ENCODE peak calls at places on chromosomes 3 and 15, in nine cellular contexts. P, M, G, T, O, L, S, Z and C are unnamed samples.

GRCh38 chr3:118802325-118803095 is 232.1 kb downstream of the IGSF11 start:
- DNase-seq in P (no peak), M (no peak), G (no peak), T (no peak), O (no peak), L (no peak), S (no peak), Z (no peak), C (no peak)

GRCh38 chr3:72171461-72171860 is 386.5 kb upstream of the PROK2 start:
- DNase-seq in P (no peak), M (no peak), G (no peak), T (peak), O (peak), L (no peak), S (peak), Z (no peak), C (peak)

GRCh38 chr15:40754574-40754882 is 526 bp downstream of the RMDN3 start:
- DNase-seq in P (no peak), M (peak), G (no peak), T (peak), O (no peak), L (no peak), S (peak), Z (no peak), C (peak)

GRCh38 chr15:39232512-39232911 is 348.4 kb upstream of the THBS1 start:
- DNase-seq in P (no peak), M (peak), G (no peak), T (no peak), O (peak), L (no peak), S (no peak), Z (peak), C (no peak)

GRCh38 chr15:64099379-64099778 is 3.6 kb downstream of the SNX1 start:
- DNase-seq in P (no peak), M (no peak), G (no peak), T (no peak), O (no peak), L (no peak), S (no peak), Z (no peak), C (no peak)

GRCh38 chr3:142586803-142587406 is 8.4 kb upstream of the ATR start:
- DNase-seq in P (peak), M (peak), G (no peak), T (peak), O (peak), L (no peak), S (peak), Z (peak), C (peak)

GRCh38 chr3:155426524-155427230 is 133.2 kb upstream of the STRIT1 start:
- DNase-seq in P (no peak), M (no peak), G (no peak), T (no peak), O (peak), L (no peak), S (no peak), Z (no peak), C (no peak)

GRCh38 chr15:73388256-73388781 is 19.6 kb upstream of the HCN4 start:
- DNase-seq in P (no peak), M (peak), G (no peak), T (no peak), O (peak), L (no peak), S (no peak), Z (no peak), C (no peak)

GRCh38 chr3:102113421-102114041 is 264.2 kb downstream of the NFKBIZ start:
- DNase-seq in P (no peak), M (no peak), G (no peak), T (no peak), O (no peak), L (no peak), S (no peak), Z (no peak), C (no peak)

GRCh38 chr3:147298511-147298982 is 107.8 kb downstream of the ZIC4 start:
- DNase-seq in P (no peak), M (peak), G (no peak), T (no peak), O (peak), L (no peak), S (no peak), Z (peak), C (no peak)

GRCh38 chr15:48334260-48334659 is 3.0 kb downstream of the DUT start:
- DNase-seq in P (no peak), M (no peak), G (no peak), T (no peak), O (no peak), L (no peak), S (no peak), Z (no peak), C (no peak)

GRCh38 chr3:187080799-187081450 is 58.4 kb downstream of the RPL39L start:
- DNase-seq in P (no peak), M (no peak), G (no peak), T (no peak), O (no peak), L (no peak), S (no peak), Z (no peak), C (no peak)

GRCh38 chr3:139533781-139534443 is 5.6 kb downstream of the RBP1 start:
- DNase-seq in P (peak), M (peak), G (no peak), T (no peak), O (peak), L (no peak), S (peak), Z (no peak), C (peak)

GRCh38 chr3:182911782-182912111 is 68.6 kb downstream of the DCUN1D1 start:
- DNase-seq in P (no peak), M (no peak), G (no peak), T (no peak), O (peak), L (no peak), S (no peak), Z (no peak), C (no peak)

GRCh38 chr3:36707623-36708409 is 56.5 kb downstream of the DCLK3 start:
- DNase-seq in P (peak), M (peak), G (no peak), T (no peak), O (peak), L (no peak), S (peak), Z (no peak), C (peak)

GRCh38 chr15:85709250-85709649 is 85.5 kb downstream of the KLHL25 start:
- DNase-seq in P (peak), M (no peak), G (no peak), T (no peak), O (no peak), L (no peak), S (no peak), Z (no peak), C (no peak)

GRCh38 chr3:183488343-183488742 is 59.9 kb upstream of the MCF2L2 start:
- DNase-seq in P (no peak), M (no peak), G (no peak), T (no peak), O (no peak), L (no peak), S (no peak), Z (no peak), C (no peak)

GRCh38 chr3:47260605-47261004 is 22.0 kb downstream of the KIF9 start:
- DNase-seq in P (no peak), M (no peak), G (no peak), T (no peak), O (no peak), L (no peak), S (no peak), Z (no peak), C (no peak)

GRCh38 chr15:67072442-67072841 is 7.0 kb downstream of the SMAD3 start:
- DNase-seq in P (no peak), M (peak), G (no peak), T (no peak), O (no peak), L (no peak), S (no peak), Z (no peak), C (no peak)

GRCh38 chr3:135503429-135504083 is 462.0 kb upstream of the PPP2R3A start:
- DNase-seq in P (peak), M (peak), G (no peak), T (peak), O (peak), L (no peak), S (peak), Z (peak), C (peak)